ENCODE peak calls at places on chromosome X, in six cellular contexts. X, F, E, G, L and A are unnamed samples.

GRCh38 chrX:9805956-9806355 is 19.7 kb downstream of the SHROOM2 start:
- DNase-seq in X (no peak), F (no peak), E (no peak), G (no peak), L (no peak), A (no peak)

GRCh38 chrX:10350991-10351390 is 194.2 kb downstream of the CLCN4 start:
- DNase-seq in X (no peak), F (no peak), E (no peak), G (peak), L (no peak), A (peak)

GRCh38 chrX:73262991-73263390 is 48.3 kb upstream of the NAP1L2 start:
- DNase-seq in X (peak), F (peak), E (no peak), G (peak), L (peak), A (no peak)

GRCh38 chrX:102651242-102651967 is at the start of gene GPRASP1:
- DNase-seq in X (no peak), F (no peak), E (no peak), G (no peak), L (no peak), A (peak)

GRCh38 chrX:54419559-54420302 is 20.5 kb upstream of the TSR2 start:
- DNase-seq in X (no peak), F (no peak), E (no peak), G (no peak), L (no peak), A (no peak)

GRCh38 chrX:18654873-18655836 is 16.8 kb downstream of the RS1 start:
- DNase-seq in X (peak), F (no peak), E (no peak), G (no peak), L (no peak), A (peak)

GRCh38 chrX:45709381-45709780 is 508.7 kb upstream of the DIPK2B start:
- DNase-seq in X (no peak), F (no peak), E (no peak), G (peak), L (no peak), A (peak)

GRCh38 chrX:24196509-24196908 is 47.0 kb downstream of the ZFX start:
- DNase-seq in X (no peak), F (no peak), E (no peak), G (no peak), L (no peak), A (no peak)

GRCh38 chrX:151789179-151789800 is 54.7 kb downstream of the CNGA2 start:
- DNase-seq in X (no peak), F (no peak), E (no peak), G (peak), L (no peak), A (peak)

GRCh38 chrX:111869639-111870034 is 6.3 kb upstream of the TRPC5OS start:
- DNase-seq in X (no peak), F (peak), E (peak), G (peak), L (peak), A (peak)

GRCh38 chrX:17706676-17707075 is 30.6 kb upstream of the SCML1 start:
- DNase-seq in X (peak), F (no peak), E (no peak), G (peak), L (no peak), A (peak)

GRCh38 chrX:152817082-152817744 is 13.3 kb downstream of the CETN2 start:
- DNase-seq in X (no peak), F (no peak), E (no peak), G (peak), L (no peak), A (peak)

GRCh38 chrX:46376246-46376885 is 168.9 kb downstream of the ZNF674 start:
- DNase-seq in X (peak), F (peak), E (peak), G (peak), L (peak), A (peak)

GRCh38 chrX:24479924-24480722 is 15.0 kb downstream of the PDK3 start:
- DNase-seq in X (no peak), F (peak), E (no peak), G (peak), L (no peak), A (peak)

GRCh38 chrX:44770111-44770510 is 73.7 kb upstream of the DUSP21 start:
- DNase-seq in X (no peak), F (no peak), E (no peak), G (no peak), L (no peak), A (no peak)

GRCh38 chrX:12240491-12240890 is 102.2 kb downstream of the FRMPD4 start:
- DNase-seq in X (no peak), F (no peak), E (no peak), G (no peak), L (no peak), A (no peak)

GRCh38 chrX:95903490-95903889 is 781.2 kb upstream of the DIAPH2 start:
- DNase-seq in X (no peak), F (no peak), E (no peak), G (peak), L (no peak), A (no peak)

GRCh38 chrX:139077303-139078131 is 366.0 kb upstream of the FGF13 start:
- DNase-seq in X (no peak), F (no peak), E (no peak), G (peak), L (no peak), A (peak)

GRCh38 chrX:143664302-143664701 is 28.4 kb upstream of the SLITRK4 start:
- DNase-seq in X (no peak), F (peak), E (no peak), G (peak), L (no peak), A (peak)

GRCh38 chrX:56987741-56988140 is 7.6 kb downstream of the SPIN3 start:
- DNase-seq in X (no peak), F (no peak), E (no peak), G (no peak), L (no peak), A (no peak)

GRCh38 chrX:31670245-31670644 is 598.4 kb upstream of the FTHL17 start:
- DNase-seq in X (no peak), F (no peak), E (no peak), G (no peak), L (no peak), A (no peak)

GRCh38 chrX:32524385-32524784 is 687.0 kb downstream of the DMD start:
- DNase-seq in X (no peak), F (no peak), E (no peak), G (no peak), L (no peak), A (no peak)

GRCh38 chrX:49995021-49995731 is 72.8 kb downstream of the CLCN5 start:
- DNase-seq in X (peak), F (no peak), E (no peak), G (peak), L (peak), A (peak)

GRCh38 chrX:7131621-7132020 is 15.9 kb upstream of the STS start:
- DNase-seq in X (no peak), F (no peak), E (no peak), G (peak), L (no peak), A (no peak)

GRCh38 chrX:7133036-7133412 is 14.5 kb upstream of the STS start:
- DNase-seq in X (no peak), F (no peak), E (no peak), G (no peak), L (no peak), A (no peak)

GRCh38 chrX:7127058-7127457 is 20.5 kb upstream of the STS start:
- DNase-seq in X (no peak), F (no peak), E (no peak), G (no peak), L (no peak), A (peak)

GRCh38 chrX:7132335-7133035 is 15.0 kb upstream of the STS start:
- DNase-seq in X (peak), F (no peak), E (no peak), G (peak), L (peak), A (peak)
- H3K9ac ChIP-seq in X (no peak), F (no peak), E (no peak), G (peak), L (peak), A (no peak)

GRCh38 chrX:53318766-53319353 is 37.5 kb upstream of the IQSEC2 start:
- DNase-seq in X (no peak), F (no peak), E (no peak), G (no peak), L (no peak), A (no peak)

GRCh38 chrX:53321216-53321942 is 40.0 kb upstream of the IQSEC2 start:
- DNase-seq in X (no peak), F (no peak), E (no peak), G (no peak), L (no peak), A (no peak)

GRCh38 chrX:53320543-53321215 is 39.3 kb upstream of the IQSEC2 start:
- DNase-seq in X (no peak), F (no peak), E (no peak), G (no peak), L (no peak), A (no peak)

GRCh38 chrX:53321943-53322497 is 40.6 kb upstream of the IQSEC2 start:
- DNase-seq in X (no peak), F (no peak), E (no peak), G (no peak), L (no peak), A (no peak)

GRCh38 chrX:53319614-53320542 is 38.5 kb upstream of the IQSEC2 start:
- DNase-seq in X (no peak), F (no peak), E (no peak), G (no peak), L (no peak), A (no peak)
- TF ChIP-seq EZH2 in X (no peak), F (no peak), E (no peak), G (no peak), L (no peak), A (no peak)

DNA sequence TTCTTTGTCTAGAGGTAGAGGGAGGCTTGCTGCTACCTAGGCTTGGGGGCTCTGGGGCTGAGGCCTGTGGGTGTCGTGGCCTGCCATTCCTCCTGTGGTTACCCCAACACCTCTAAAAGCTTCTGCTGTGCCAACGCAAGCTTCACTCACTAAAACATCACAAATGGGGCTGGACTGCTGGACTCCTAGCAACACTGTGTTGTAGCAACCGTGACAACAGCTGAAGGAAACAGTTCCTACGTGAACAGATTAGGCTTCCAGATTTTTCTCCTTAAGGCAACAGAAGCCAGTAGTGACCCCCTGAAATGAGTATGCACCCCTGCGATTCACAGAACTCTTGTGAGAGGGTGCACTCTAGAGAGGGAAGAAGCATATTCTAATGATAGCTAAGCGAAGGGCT is 138.3 kb upstream of the TEX13D start:
- DNase-seq in X (no peak), F (no peak), E (no peak), G (no peak), L (no peak), A (peak)
- H3K9ac ChIP-seq in X (no peak), F (no peak), E (no peak), G (no peak), L (no peak), A (no peak)

DNA sequence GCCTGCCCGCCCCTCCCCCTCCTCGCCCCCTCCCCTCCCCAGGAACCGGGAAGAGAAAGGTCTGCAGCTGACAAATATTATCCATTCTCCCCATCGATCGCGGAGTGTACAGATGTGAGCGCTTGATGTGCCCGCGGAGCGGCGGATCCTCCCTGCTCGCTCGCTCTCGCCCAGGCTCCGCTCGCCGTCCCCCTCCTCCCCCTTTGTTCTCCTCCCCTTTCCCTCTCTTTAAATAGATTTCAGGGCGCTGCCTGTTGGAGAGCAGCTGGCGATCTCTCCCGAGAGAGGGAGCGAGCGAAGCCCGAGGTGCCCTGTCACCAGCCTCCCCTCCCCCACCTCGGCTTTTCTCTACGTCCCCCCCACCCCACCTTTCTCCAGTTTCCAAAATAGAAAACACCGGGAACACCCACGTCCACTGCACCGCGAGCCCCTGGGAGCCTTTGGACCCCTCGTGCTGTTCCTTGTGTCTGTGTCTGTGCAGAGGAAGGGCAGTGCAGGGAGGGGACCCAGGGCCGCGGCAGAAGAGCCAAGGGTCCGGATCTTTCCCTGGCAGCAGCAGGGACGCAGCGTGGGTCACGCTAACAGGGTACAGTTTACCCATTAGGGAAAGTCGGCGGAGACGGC is 56.6 kb upstream of the BCOR start:
- DNase-seq in X (peak), F (no peak), E (no peak), G (peak), L (no peak), A (no peak)
- TF ChIP-seq EZH2 in X (no peak), F (no peak), E (no peak), G (no peak), L (no peak), A (no peak)

GRCh38 chrX:43643662-43644061 is 12.4 kb upstream of the MAOA start:
- DNase-seq in X (no peak), F (no peak), E (no peak), G (no peak), L (no peak), A (no peak)
- H3K9ac ChIP-seq in X (no peak), F (no peak), E (no peak), G (no peak), L (no peak), A (no peak)

DNA sequence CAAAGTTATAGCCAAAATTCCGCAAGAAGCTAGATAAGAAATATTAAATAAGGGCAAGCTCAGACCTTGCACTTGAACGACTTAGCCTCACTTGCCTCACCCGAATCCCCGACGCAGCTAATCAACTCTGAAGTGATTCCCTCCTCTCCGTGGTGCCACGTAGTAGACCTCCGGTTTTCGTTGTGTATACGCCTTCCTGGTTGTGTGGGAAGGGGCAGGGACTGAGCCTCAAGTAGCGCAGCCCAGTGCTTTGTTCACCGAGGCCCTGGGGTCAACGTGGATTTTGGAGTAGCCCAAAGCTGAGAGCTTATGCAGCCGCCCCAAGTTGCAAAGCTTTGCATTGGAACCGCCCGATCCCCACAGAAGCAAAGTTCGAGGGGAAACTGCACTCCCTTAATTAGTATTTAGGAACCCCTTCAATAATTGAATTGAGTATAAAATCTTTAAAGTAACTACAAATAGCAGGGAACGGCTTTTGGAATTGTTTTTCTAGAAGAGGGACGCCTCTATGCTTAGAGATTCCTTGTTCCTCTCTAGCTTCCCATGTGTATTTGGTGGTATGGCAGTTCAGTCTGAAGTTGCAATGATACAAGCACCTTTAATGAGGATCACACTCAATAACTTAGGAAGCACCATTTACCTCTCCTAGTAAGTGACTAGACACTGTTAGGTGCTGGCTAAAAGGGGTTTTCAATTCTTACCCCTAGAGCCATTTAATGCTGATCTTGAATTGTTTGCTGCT is 55.7 kb downstream of the LINC00632 start:
- DNase-seq in X (no peak), F (no peak), E (no peak), G (peak), L (no peak), A (peak)
- TF ChIP-seq EZH2 in X (no peak), F (no peak), E (no peak), G (no peak), L (no peak), A (no peak)

GRCh38 chrX:130111220-130111934 is 1.1 kb upstream of the ELF4 start:
- DNase-seq in X (no peak), F (no peak), E (no peak), G (no peak), L (no peak), A (no peak)
- H3K9ac ChIP-seq in X (no peak), F (no peak), E (peak), G (no peak), L (peak), A (peak)

DNA sequence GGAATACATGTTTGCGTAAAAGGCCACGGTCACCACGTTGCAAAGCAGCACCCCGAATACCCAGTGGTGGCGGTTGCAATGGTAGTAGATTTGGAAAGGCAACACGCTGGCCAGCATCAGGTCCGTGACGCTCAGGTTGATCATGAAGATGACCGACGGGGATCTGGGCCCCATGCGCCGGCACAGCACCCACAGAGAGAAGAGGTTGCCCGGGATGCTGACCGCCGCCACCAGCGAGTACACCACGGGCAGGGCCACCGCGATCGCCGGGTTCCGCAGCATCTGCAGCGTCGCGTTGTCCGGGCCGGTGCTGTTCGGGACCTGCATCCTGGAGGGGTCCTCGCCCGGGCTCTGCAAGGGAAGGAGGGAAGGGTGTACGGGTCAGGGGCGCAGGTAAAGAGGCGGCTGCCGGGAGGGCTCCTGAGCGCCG is 13.5 kb upstream of the ASMTL start:
- DNase-seq in X (no peak), F (no peak), E (no peak), G (no peak), L (no peak), A (no peak)
- TF ChIP-seq EZH2 in X (no peak), F (no peak), E (no peak), G (no peak), L (no peak), A (no peak)

DNA sequence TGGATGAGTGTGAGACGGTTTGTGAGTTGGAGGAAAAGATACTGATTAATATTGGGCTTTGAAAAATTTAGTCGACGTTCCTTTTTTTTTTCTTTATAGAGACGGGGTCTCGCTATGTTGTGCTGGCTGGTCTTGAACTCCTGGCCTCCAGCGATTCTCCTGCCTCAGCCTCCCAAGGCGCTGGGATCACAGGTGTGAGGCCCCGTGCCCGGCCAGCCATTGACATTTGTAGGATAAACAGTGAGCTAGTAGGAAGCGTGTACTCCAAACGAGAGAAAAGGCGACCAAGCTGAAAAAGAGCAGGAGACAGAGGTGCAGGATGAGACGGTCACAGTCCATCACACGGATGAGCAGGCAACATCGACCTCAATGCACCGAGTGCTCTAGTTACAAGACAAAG is 19.4 kb downstream of the PPP2R3B start:
- DNase-seq in X (no peak), F (no peak), E (no peak), G (no peak), L (no peak), A (no peak)
- H3K9ac ChIP-seq in X (no peak), F (no peak), E (no peak), G (no peak), L (no peak), A (no peak)

DNA sequence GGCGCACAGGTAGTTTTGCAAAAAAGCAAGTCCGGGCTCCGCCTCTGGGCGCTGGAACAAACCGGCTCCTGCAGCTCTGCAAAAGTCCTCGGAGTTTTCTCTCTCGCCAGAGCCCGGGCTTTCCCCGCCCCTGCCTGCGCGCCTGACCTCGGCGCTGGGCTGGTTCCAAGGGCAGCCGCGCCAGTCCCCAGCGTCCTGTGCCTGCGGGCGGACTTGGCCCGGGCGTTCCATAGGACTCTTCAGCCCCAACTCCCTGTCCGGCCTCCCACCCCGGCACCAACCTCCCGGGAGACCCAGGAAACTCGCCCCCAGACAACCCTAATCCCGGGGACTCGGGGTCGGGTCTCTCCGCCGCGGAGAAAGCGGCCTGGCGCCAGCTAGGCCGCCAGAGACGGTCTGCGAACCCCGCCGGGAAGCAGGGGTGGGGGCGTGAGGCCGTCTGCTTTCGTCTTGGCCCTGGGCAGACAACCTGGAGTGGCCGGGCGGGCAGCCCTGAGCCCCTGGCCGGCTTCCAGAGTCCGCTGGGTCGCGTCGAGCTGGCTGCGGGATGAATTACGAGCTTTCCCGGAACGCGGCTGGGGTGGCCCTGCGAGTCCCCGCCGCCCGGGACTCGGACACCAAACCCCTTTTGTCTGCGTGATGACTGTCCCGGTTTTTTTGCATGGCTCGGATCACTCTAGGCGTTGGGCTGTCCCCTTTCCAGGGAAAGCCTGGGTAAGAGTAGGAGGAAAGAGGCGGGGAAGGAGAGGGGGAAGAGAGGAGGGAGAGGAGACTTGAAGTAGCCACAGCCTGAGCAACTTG is 971 bp downstream of the MXRA5 start:
- DNase-seq in X (no peak), F (no peak), E (no peak), G (no peak), L (no peak), A (peak)
- TF ChIP-seq EZH2 in X (no peak), F (no peak), E (no peak), G (no peak), L (no peak), A (no peak)